ENCODE peak calls at places on chromosomes 3 and 15, in five cellular contexts. One of them, this sample, is unnamed.

GRCh38 chr3:150889105-150889504 is 16.1 kb downstream of the MINDY4B start:
- DNase-seq in suprapubic skin: no peak
- DNase-seq in AG10803: no peak
- DNase-seq in endodermal cell: no peak
- DNase-seq in bronchial epithelial cell: no peak
- DNase-seq in this sample: no peak

GRCh38 chr3:74663178-74663577 is 48.7 kb upstream of the CNTN3 start:
- DNase-seq in suprapubic skin: no peak
- DNase-seq in AG10803: no peak
- DNase-seq in endodermal cell: no peak
- DNase-seq in bronchial epithelial cell: no peak
- DNase-seq in this sample: no peak

GRCh38 chr15:92832992-92833438 is 67.1 kb upstream of the CHD2 start:
- DNase-seq in suprapubic skin: no peak
- DNase-seq in AG10803: peak; percentile 61
- DNase-seq in endodermal cell: no peak
- DNase-seq in bronchial epithelial cell: no peak
- DNase-seq in this sample: peak; percentile 37

GRCh38 chr3:54857343-54857742 is 70.5 kb downstream of the LRTM1 start:
- DNase-seq in suprapubic skin: no peak
- DNase-seq in AG10803: no peak
- DNase-seq in endodermal cell: no peak
- DNase-seq in bronchial epithelial cell: peak; percentile 72
- DNase-seq in this sample: no peak

GRCh38 chr3:61563614-61564404 is 2.4 kb downstream of the PTPRG start:
- DNase-seq in suprapubic skin: no peak
- DNase-seq in AG10803: peak; percentile 3
- DNase-seq in endodermal cell: peak; percentile 71
- DNase-seq in bronchial epithelial cell: no peak
- DNase-seq in this sample: no peak

GRCh38 chr15:96322401-96323249 is 7.9 kb upstream of the NR2F2 start:
- DNase-seq in suprapubic skin: no peak
- DNase-seq in AG10803: no peak
- DNase-seq in endodermal cell: peak; percentile 79
- DNase-seq in bronchial epithelial cell: no peak
- DNase-seq in this sample: peak; percentile 10

GRCh38 chr15:94174399-94174802 is 57.0 kb upstream of the MCTP2 start:
- DNase-seq in suprapubic skin: no peak
- DNase-seq in AG10803: peak; percentile 60
- DNase-seq in endodermal cell: no peak
- DNase-seq in bronchial epithelial cell: peak; percentile 94
- DNase-seq in this sample: no peak

GRCh38 chr3:73228425-73228824 is 167.0 kb downstream of the EBLN2 start:
- DNase-seq in suprapubic skin: no peak
- DNase-seq in AG10803: peak; percentile 70
- DNase-seq in endodermal cell: no peak
- DNase-seq in bronchial epithelial cell: peak; percentile 87
- DNase-seq in this sample: no peak

DNA sequence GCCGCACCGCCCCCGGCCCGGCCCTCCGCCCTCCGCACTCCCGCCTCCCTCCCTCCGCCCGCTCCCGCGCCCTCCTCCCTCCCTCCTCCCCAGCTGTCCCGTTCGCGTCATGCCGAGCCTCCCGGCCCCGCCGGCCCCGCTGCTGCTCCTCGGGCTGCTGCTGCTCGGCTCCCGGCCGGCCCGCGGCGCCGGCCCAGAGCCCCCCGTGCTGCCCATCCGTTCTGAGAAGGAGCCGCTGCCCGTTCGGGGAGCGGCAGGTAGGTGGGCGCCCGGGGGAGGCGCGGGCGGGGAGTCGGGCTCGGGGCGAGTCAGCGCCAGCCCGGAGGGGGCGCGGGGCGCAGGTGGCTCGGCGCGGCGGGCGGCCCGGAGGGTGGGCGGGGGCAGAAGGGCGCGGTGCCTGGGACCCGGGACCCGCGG is 364 bp downstream of the CHRD start:
- DNase-seq in suprapubic skin: no peak
- DNase-seq in AG10803: peak; percentile 31
- DNase-seq in endodermal cell: peak; percentile 88
- DNase-seq in bronchial epithelial cell: no peak
- DNase-seq in this sample: peak; percentile 31
- H3K4me3 ChIP-seq in suprapubic skin: peak overlapping the region; percentile 50
- H3K4me3 ChIP-seq in AG10803: peak overlapping the region; percentile 12
- H3K4me3 ChIP-seq in endodermal cell: no peak overlapping the region
- H3K4me3 ChIP-seq in bronchial epithelial cell: peak overlapping the region; percentile 11
- H3K4me3 ChIP-seq in this sample: peak overlapping the region; percentile 17

DNA sequence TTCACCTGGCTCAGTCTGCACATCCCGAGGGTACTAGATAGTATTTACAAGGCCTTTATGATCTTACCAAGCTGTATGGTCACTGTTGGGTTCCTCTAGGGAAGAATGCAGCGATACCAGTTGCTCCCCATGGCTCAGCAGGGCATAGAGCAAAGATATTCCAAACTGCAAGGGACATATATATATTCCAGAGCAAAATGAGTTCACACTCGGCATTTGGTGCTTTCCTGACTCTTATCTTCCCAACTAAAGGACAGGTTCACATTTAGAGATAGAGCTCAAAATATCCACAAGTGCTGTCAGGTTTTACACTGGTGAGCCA is 3.5 kb upstream of the SPG11 start:
- DNase-seq in suprapubic skin: no peak
- DNase-seq in AG10803: no peak
- DNase-seq in endodermal cell: no peak
- DNase-seq in bronchial epithelial cell: no peak
- DNase-seq in this sample: no peak
- H3K4me3 ChIP-seq in suprapubic skin: no peak overlapping the region
- H3K4me3 ChIP-seq in AG10803: no peak overlapping the region
- H3K4me3 ChIP-seq in endodermal cell: no peak overlapping the region
- H3K4me3 ChIP-seq in bronchial epithelial cell: no peak overlapping the region
- H3K4me3 ChIP-seq in this sample: no peak overlapping the region

DNA sequence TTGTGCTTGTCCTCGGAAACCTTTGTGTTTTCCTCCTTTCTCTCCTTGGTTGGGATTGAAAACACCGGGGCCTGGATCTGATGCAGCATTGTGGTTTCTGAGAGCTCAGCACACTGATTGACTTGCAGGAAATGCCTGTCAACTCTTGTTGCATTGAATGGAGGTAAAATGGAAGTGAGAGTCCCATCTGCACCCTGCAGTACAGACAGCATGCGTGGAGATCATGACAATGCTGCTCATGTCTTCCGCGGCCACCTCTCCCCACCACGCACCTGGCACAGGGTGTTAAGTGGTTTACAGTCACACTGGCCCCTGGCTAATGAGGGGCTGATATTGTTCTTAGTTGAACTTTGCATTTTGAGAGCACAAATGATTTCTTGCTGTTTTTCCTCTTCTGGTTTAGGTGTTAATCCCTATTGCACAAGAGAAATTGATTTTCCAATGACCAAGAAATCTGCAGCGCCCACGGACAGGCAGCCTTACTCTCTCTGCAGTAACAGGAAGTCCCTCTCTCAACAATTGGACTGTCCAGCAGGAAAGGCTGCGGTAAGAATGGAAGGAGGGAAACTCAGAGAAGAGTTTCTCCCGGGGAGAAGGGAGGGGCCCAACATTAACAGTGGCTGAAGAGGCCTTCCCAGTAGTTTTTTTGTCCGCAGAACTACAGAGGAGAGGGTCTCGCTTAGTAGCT is 58.5 kb downstream of the STARD5 start:
- DNase-seq in suprapubic skin: no peak
- DNase-seq in AG10803: no peak
- DNase-seq in endodermal cell: no peak
- DNase-seq in bronchial epithelial cell: no peak
- DNase-seq in this sample: no peak
- H3K4me3 ChIP-seq in suprapubic skin: no peak overlapping the region
- H3K4me3 ChIP-seq in AG10803: no peak overlapping the region
- H3K4me3 ChIP-seq in endodermal cell: no peak overlapping the region
- H3K4me3 ChIP-seq in bronchial epithelial cell: no peak overlapping the region
- H3K4me3 ChIP-seq in this sample: no peak overlapping the region

DNA sequence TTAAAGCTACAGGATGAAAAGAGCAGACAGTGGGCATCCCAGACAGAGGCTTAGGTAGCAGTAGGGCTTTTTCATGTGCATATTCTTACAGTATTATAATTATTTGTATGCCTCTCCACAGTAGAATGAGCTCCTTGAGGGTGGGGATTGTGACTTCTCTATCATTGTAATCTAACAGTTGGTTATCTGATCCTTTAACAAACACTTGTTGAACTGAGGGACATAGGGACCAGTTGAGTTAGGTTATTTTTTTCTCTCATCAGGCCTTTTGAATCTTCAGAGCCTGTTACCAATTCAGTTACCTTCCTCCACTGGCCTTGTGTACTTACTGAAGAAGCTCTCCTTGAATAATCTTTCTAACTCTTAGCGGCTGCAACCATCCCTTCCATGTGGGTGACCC is 1.2 kb downstream of the LSM3 start:
- DNase-seq in suprapubic skin: no peak
- DNase-seq in AG10803: no peak
- DNase-seq in endodermal cell: no peak
- DNase-seq in bronchial epithelial cell: no peak
- DNase-seq in this sample: no peak
- H3K4me3 ChIP-seq in suprapubic skin: no peak overlapping the region
- H3K4me3 ChIP-seq in AG10803: no peak overlapping the region
- H3K4me3 ChIP-seq in endodermal cell: peak overlapping the region; percentile 89
- H3K4me3 ChIP-seq in bronchial epithelial cell: no peak overlapping the region
- H3K4me3 ChIP-seq in this sample: no peak overlapping the region